ENCODE peak calls at places on chromosomes 5 and 9, in ten cellular contexts. One of them, this sample, is unnamed.
A peak's percentile ranks its signal among the peaks of the same experiment; 100 is the strongest.

GRCh38 chr5:176789873-176790615 is 20.3 kb upstream of the UNC5A start:
- DNase-seq in uterus: no peak
- DNase-seq in hepatocyte: no peak
- DNase-seq in cardiac muscle cell: no peak
- DNase-seq in lung: no peak
- DNase-seq in left ventricle myocardium inferior: no peak
- DNase-seq in stomach: no peak
- DNase-seq in upper lobe of right lung: no peak
- DNase-seq in PC-3: peak; percentile 84
- DNase-seq in OCI-LY7: no peak
- DNase-seq in this sample: no peak

GRCh38 chr5:73232266-73233041 is 59.5 kb downstream of the TMEM174 start:
- DNase-seq in uterus: no peak
- DNase-seq in cardiac muscle cell: no peak
- DNase-seq in PC-3: no peak
- DNase-seq in OCI-LY7: no peak
- DNase-seq in hepatocyte: no peak
- DNase-seq in stomach: no peak
- DNase-seq in lung: no peak
- DNase-seq in upper lobe of right lung: no peak
- DNase-seq in left ventricle myocardium inferior: no peak
- DNase-seq in this sample: no peak

GRCh38 chr5:16234598-16234997 is 55.0 kb upstream of the MARCHF11 start:
- DNase-seq in stomach: no peak
- DNase-seq in OCI-LY7: no peak
- DNase-seq in PC-3: peak; percentile 22
- DNase-seq in cardiac muscle cell: no peak
- DNase-seq in lung: no peak
- DNase-seq in left ventricle myocardium inferior: no peak
- DNase-seq in hepatocyte: no peak
- DNase-seq in upper lobe of right lung: no peak
- DNase-seq in uterus: no peak
- DNase-seq in this sample: no peak

GRCh38 chr9:21931428-21931827 is 62.8 kb downstream of the CDKN2A start:
- DNase-seq in cardiac muscle cell: no peak
- DNase-seq in OCI-LY7: no peak
- DNase-seq in stomach: no peak
- DNase-seq in uterus: no peak
- DNase-seq in upper lobe of right lung: no peak
- DNase-seq in lung: no peak
- DNase-seq in PC-3: no peak
- DNase-seq in hepatocyte: no peak
- DNase-seq in left ventricle myocardium inferior: no peak
- DNase-seq in this sample: no peak

GRCh38 chr5:16152601-16153568 is 26.7 kb downstream of the MARCHF11 start:
- DNase-seq in upper lobe of right lung: no peak
- DNase-seq in hepatocyte: no peak
- DNase-seq in PC-3: peak; percentile 54
- DNase-seq in lung: no peak
- DNase-seq in left ventricle myocardium inferior: no peak
- DNase-seq in stomach: no peak
- DNase-seq in uterus: no peak
- DNase-seq in cardiac muscle cell: no peak
- DNase-seq in OCI-LY7: no peak
- DNase-seq in this sample: no peak

GRCh38 chr5:32805966-32806626 is 95.0 kb downstream of the NPR3 start:
- DNase-seq in left ventricle myocardium inferior: no peak
- DNase-seq in cardiac muscle cell: peak; percentile 50
- DNase-seq in stomach: no peak
- DNase-seq in uterus: no peak
- DNase-seq in PC-3: peak; percentile 74
- DNase-seq in hepatocyte: peak; percentile 40
- DNase-seq in OCI-LY7: no peak
- DNase-seq in upper lobe of right lung: no peak
- DNase-seq in lung: no peak
- DNase-seq in this sample: no peak

GRCh38 chr5:74468421-74468820 is 172.1 kb downstream of the ENC1 start:
- DNase-seq in lung: no peak
- DNase-seq in PC-3: no peak
- DNase-seq in OCI-LY7: no peak
- DNase-seq in upper lobe of right lung: no peak
- DNase-seq in left ventricle myocardium inferior: no peak
- DNase-seq in stomach: no peak
- DNase-seq in uterus: no peak
- DNase-seq in hepatocyte: no peak
- DNase-seq in cardiac muscle cell: no peak
- DNase-seq in this sample: no peak

GRCh38 chr5:133398646-133399081 is 213.7 kb downstream of the FSTL4 start:
- DNase-seq in lung: peak; percentile 17
- DNase-seq in OCI-LY7: no peak
- DNase-seq in stomach: no peak
- DNase-seq in cardiac muscle cell: no peak
- DNase-seq in hepatocyte: no peak
- DNase-seq in uterus: no peak
- DNase-seq in PC-3: no peak
- DNase-seq in left ventricle myocardium inferior: no peak
- DNase-seq in upper lobe of right lung: no peak
- DNase-seq in this sample: no peak

GRCh38 chr9:92650839-92651621 is 18.9 kb downstream of the IPPK start:
- DNase-seq in left ventricle myocardium inferior: peak; percentile 72
- DNase-seq in hepatocyte: peak; percentile 41
- DNase-seq in OCI-LY7: no peak
- DNase-seq in uterus: peak; percentile 86
- DNase-seq in stomach: no peak
- DNase-seq in upper lobe of right lung: peak; percentile 61
- DNase-seq in PC-3: no peak
- DNase-seq in lung: no peak
- DNase-seq in cardiac muscle cell: peak; percentile 98
- DNase-seq in this sample: no peak

GRCh38 chr9:137614631-137615386 is 4.0 kb upstream of the EHMT1 start:
- DNase-seq in stomach: peak; percentile 64
- DNase-seq in left ventricle myocardium inferior: no peak
- DNase-seq in PC-3: no peak
- DNase-seq in upper lobe of right lung: no peak
- DNase-seq in cardiac muscle cell: no peak
- DNase-seq in hepatocyte: no peak
- DNase-seq in lung: no peak
- DNase-seq in uterus: no peak
- DNase-seq in OCI-LY7: no peak
- DNase-seq in this sample: no peak

GRCh38 chr5:129163979-129164378 is 69.4 kb downstream of the ISOC1 start:
- DNase-seq in hepatocyte: no peak
- DNase-seq in OCI-LY7: no peak
- DNase-seq in left ventricle myocardium inferior: no peak
- DNase-seq in uterus: no peak
- DNase-seq in cardiac muscle cell: no peak
- DNase-seq in PC-3: no peak
- DNase-seq in lung: no peak
- DNase-seq in stomach: no peak
- DNase-seq in upper lobe of right lung: no peak
- DNase-seq in this sample: no peak

GRCh38 chr9:93761822-93762221 is 185.4 kb downstream of the PHF2 start:
- DNase-seq in upper lobe of right lung: no peak
- DNase-seq in OCI-LY7: no peak
- DNase-seq in hepatocyte: no peak
- DNase-seq in left ventricle myocardium inferior: no peak
- DNase-seq in lung: no peak
- DNase-seq in cardiac muscle cell: no peak
- DNase-seq in PC-3: peak; percentile 4
- DNase-seq in uterus: no peak
- DNase-seq in stomach: no peak
- DNase-seq in this sample: no peak

GRCh38 chr5:139820606-139821005 is 25.0 kb downstream of the PSD2 start:
- DNase-seq in left ventricle myocardium inferior: no peak
- DNase-seq in lung: no peak
- DNase-seq in hepatocyte: no peak
- DNase-seq in stomach: no peak
- DNase-seq in OCI-LY7: no peak
- DNase-seq in upper lobe of right lung: peak; percentile 18
- DNase-seq in uterus: no peak
- DNase-seq in cardiac muscle cell: no peak
- DNase-seq in PC-3: no peak
- DNase-seq in this sample: no peak

DNA sequence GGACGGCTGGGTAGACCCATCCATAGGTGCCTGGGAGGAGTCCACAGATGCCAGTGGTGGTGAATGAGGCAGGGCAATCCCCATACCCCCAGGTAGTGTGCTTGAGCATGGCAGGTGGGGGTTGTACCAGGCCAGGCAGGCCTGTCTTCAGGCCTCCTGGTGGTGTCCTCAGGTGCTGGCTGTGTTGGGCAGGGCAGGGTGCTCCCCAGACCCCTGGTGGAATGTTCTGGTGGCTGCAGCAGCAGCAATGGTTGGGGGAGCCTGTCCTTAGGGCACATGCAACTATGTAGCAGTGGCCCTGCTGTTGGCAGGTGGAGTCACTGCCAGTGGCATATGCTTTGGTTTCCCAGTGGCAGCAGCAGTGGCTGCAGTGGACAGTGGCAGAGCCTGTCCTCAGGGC is 10.0 kb downstream of the ALG2 start:
- DNase-seq in PC-3: no peak
- DNase-seq in uterus: no peak
- DNase-seq in lung: no peak
- DNase-seq in OCI-LY7: no peak
- DNase-seq in left ventricle myocardium inferior: no peak
- DNase-seq in upper lobe of right lung: no peak
- DNase-seq in hepatocyte: no peak
- DNase-seq in stomach: no peak
- DNase-seq in cardiac muscle cell: no peak
- DNase-seq in this sample: no peak
- TF ChIP-seq CTCF in PC-3: no peak
- TF ChIP-seq CTCF in uterus: no peak
- TF ChIP-seq CTCF in lung: no peak
- TF ChIP-seq CTCF in OCI-LY7: no peak
- TF ChIP-seq CTCF in left ventricle myocardium inferior: no peak
- TF ChIP-seq CTCF in upper lobe of right lung: no peak
- TF ChIP-seq CTCF in hepatocyte: no peak
- TF ChIP-seq CTCF in stomach: no peak
- TF ChIP-seq CTCF in cardiac muscle cell: no peak
- TF ChIP-seq CTCF in this sample: peak; percentile 30

GRCh38 chr9:127847833-127848755 is 6.4 kb downstream of the ENG start:
- DNase-seq in left ventricle myocardium inferior: no peak
- DNase-seq in uterus: no peak
- DNase-seq in stomach: no peak
- DNase-seq in upper lobe of right lung: no peak
- DNase-seq in lung: no peak
- DNase-seq in OCI-LY7: no peak
- DNase-seq in cardiac muscle cell: no peak
- DNase-seq in PC-3: no peak
- DNase-seq in hepatocyte: no peak
- DNase-seq in this sample: no peak

GRCh38 chr9:127844821-127845359 is 9.6 kb downstream of the ENG start:
- DNase-seq in lung: no peak
- DNase-seq in left ventricle myocardium inferior: peak; percentile 60
- DNase-seq in PC-3: no peak
- DNase-seq in uterus: no peak
- DNase-seq in stomach: no peak
- DNase-seq in upper lobe of right lung: no peak
- DNase-seq in OCI-LY7: no peak
- DNase-seq in hepatocyte: peak; percentile 4
- DNase-seq in cardiac muscle cell: peak; percentile 90
- DNase-seq in this sample: no peak

GRCh38 chr9:127848756-127849504 is 5.5 kb downstream of the ENG start:
- DNase-seq in lung: no peak
- DNase-seq in uterus: no peak
- DNase-seq in OCI-LY7: no peak
- DNase-seq in hepatocyte: peak; percentile 57
- DNase-seq in PC-3: no peak
- DNase-seq in cardiac muscle cell: no peak
- DNase-seq in upper lobe of right lung: no peak
- DNase-seq in stomach: no peak
- DNase-seq in left ventricle myocardium inferior: no peak
- DNase-seq in this sample: no peak

GRCh38 chr9:127847155-127847463 is 7.3 kb downstream of the ENG start:
- DNase-seq in upper lobe of right lung: no peak
- DNase-seq in hepatocyte: no peak
- DNase-seq in left ventricle myocardium inferior: peak; percentile 55
- DNase-seq in lung: no peak
- DNase-seq in OCI-LY7: no peak
- DNase-seq in uterus: no peak
- DNase-seq in PC-3: no peak
- DNase-seq in stomach: no peak
- DNase-seq in cardiac muscle cell: no peak
- DNase-seq in this sample: peak; percentile 96

DNA sequence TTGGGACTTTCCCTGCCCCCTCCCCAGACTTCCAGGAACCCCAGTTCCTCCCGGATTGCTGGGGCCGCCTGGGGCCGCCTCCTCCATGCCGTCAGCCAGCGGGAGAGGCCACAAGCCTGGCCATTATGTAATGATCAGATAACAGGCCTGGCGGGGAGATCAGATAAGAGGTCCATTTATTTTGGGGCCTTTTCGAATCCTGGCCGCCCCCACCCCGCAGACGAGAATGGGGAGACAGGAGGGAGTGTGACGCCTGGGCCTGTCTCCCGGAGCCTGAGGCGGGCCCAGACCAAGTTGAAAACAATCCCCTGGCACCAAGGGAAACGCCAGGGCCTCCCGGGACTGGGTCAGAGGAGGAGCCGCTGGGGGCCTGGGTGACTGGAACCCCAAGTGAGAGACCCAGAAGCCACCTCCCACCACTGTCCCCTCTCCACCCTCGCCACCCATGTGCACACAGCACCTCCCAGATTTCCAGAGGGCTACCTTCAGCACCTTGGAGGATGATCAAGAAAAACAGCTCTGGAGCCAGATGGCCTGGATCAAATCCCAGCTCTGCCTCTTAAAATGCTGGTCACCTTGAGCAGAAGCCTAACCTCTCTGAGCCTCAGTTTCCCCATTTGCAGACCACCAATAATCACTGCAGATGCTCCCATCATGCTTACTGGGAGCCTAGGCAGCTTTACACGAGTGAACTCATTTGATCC is 7.9 kb downstream of the ENG start:
- DNase-seq in hepatocyte: no peak
- DNase-seq in cardiac muscle cell: peak; percentile 47
- DNase-seq in OCI-LY7: no peak
- DNase-seq in upper lobe of right lung: no peak
- DNase-seq in lung: no peak
- DNase-seq in left ventricle myocardium inferior: peak; percentile 58
- DNase-seq in uterus: peak; percentile 37
- DNase-seq in stomach: no peak
- DNase-seq in PC-3: no peak
- DNase-seq in this sample: peak; percentile 81
- H3K27ac ChIP-seq in hepatocyte: peak overlapping the region; percentile 46
- H3K27ac ChIP-seq in cardiac muscle cell: no peak overlapping the region
- H3K27ac ChIP-seq in OCI-LY7: no peak overlapping the region
- H3K27ac ChIP-seq in upper lobe of right lung: peak overlapping the region; percentile 56
- H3K27ac ChIP-seq in lung: peak overlapping the region; percentile 85
- H3K27ac ChIP-seq in left ventricle myocardium inferior: peak overlapping the region; percentile 97
- H3K27ac ChIP-seq in uterus: peak overlapping the region; percentile 89
- H3K27ac ChIP-seq in stomach: peak overlapping the region; percentile 1
- H3K27ac ChIP-seq in PC-3: no peak overlapping the region
- H3K27ac ChIP-seq in this sample: peak overlapping the region; percentile 94

GRCh38 chr5:40827479-40827977 is 7.5 kb downstream of the RPL37 start:
- DNase-seq in OCI-LY7: no peak
- DNase-seq in cardiac muscle cell: no peak
- DNase-seq in hepatocyte: no peak
- DNase-seq in PC-3: no peak
- DNase-seq in upper lobe of right lung: no peak
- DNase-seq in left ventricle myocardium inferior: no peak
- DNase-seq in uterus: no peak
- DNase-seq in lung: no peak
- DNase-seq in stomach: no peak
- DNase-seq in this sample: no peak
- H3K36me3 ChIP-seq in OCI-LY7: peaks cover 92% of the 10 kb centered on the region
- H3K36me3 ChIP-seq in cardiac muscle cell: peaks cover 65% of the 10 kb centered on the region
- H3K36me3 ChIP-seq in hepatocyte: peaks cover 4% of the 10 kb centered on the region
- H3K36me3 ChIP-seq in PC-3: peaks cover 59% of the 10 kb centered on the region
- H3K36me3 ChIP-seq in upper lobe of right lung: peaks cover 72% of the 10 kb centered on the region
- H3K36me3 ChIP-seq in left ventricle myocardium inferior: peaks cover 67% of the 10 kb centered on the region
- H3K36me3 ChIP-seq in uterus: no peaks in the 10 kb centered on the region
- H3K36me3 ChIP-seq in lung: peaks cover 51% of the 10 kb centered on the region
- H3K36me3 ChIP-seq in stomach: peaks cover 48% of the 10 kb centered on the region
- H3K36me3 ChIP-seq in this sample: peaks cover 74% of the 10 kb centered on the region

GRCh38 chr9:117487555-117488175 is 72.8 kb upstream of the ASTN2 start:
- DNase-seq in lung: peak; percentile 70
- DNase-seq in uterus: peak; percentile 44
- DNase-seq in stomach: peak; percentile 81
- DNase-seq in upper lobe of right lung: peak; percentile 86
- DNase-seq in PC-3: peak; percentile 40
- DNase-seq in cardiac muscle cell: peak; percentile 70
- DNase-seq in hepatocyte: peak; percentile 89
- DNase-seq in left ventricle myocardium inferior: peak; percentile 43
- DNase-seq in OCI-LY7: peak; percentile 44
- DNase-seq in this sample: peak; percentile 95
- TF ChIP-seq CTCF in lung: peak; percentile 48
- TF ChIP-seq CTCF in uterus: peak; percentile 69
- TF ChIP-seq CTCF in stomach: peak; percentile 99
- TF ChIP-seq CTCF in upper lobe of right lung: peak; percentile 90
- TF ChIP-seq CTCF in PC-3: peak; percentile 56
- TF ChIP-seq CTCF in cardiac muscle cell: peak; percentile 95
- TF ChIP-seq CTCF in hepatocyte: peak; percentile 98
- TF ChIP-seq CTCF in left ventricle myocardium inferior: peak; percentile 91
- TF ChIP-seq CTCF in OCI-LY7: peak; percentile 92
- TF ChIP-seq CTCF in this sample: peak; percentile 99